ENCODE peak calls at places on chromosome 21, in four cellular contexts. P is GDM1; Y is AG08395; V is stimulated activated CD8-positive, alpha-beta memory T cell treated with anti-CD3 and anti-CD28 coated beads, Interleukin-2, amount 100 ng/mL, for 48 hours. L is an unnamed sample.

GRCh38 chr21:42590431-42591131 is 62.8 kb upstream of the PDE9A start:
- DNase-seq in V (no peak), P (peak), Y (no peak), L (no peak)

GRCh38 chr21:35925497-35925896 is 134.8 kb downstream of the SETD4 start:
- DNase-seq in V (no peak), Y (peak), P (no peak), L (no peak)

GRCh38 chr21:28587748-28588147 is 404.9 kb downstream of the LTN1 start:
- DNase-seq in V (no peak), Y (peak), P (no peak), L (no peak)

GRCh38 chr21:44093761-44094160 is 13.4 kb upstream of the PWP2 start:
- DNase-seq in Y (no peak), P (no peak), V (no peak), L (no peak)

GRCh38 chr21:37593015-37593414 is 226.4 kb downstream of the DYRK1A start:
- DNase-seq in V (no peak), P (no peak), Y (no peak), L (no peak)

GRCh38 chr21:41815652-41816582 is 49.1 kb upstream of the RIPK4 start:
- DNase-seq in Y (no peak), P (no peak), V (no peak), L (no peak)

GRCh38 chr21:43278359-43278758 is 109.6 kb downstream of the CRYAA start:
- DNase-seq in Y (no peak), V (no peak), P (no peak), L (no peak)

GRCh38 chr21:46478910-46479309 is 20.2 kb downstream of the DIP2A start:
- DNase-seq in V (no peak), Y (no peak), P (no peak), L (no peak)

GRCh38 chr21:43967981-43968380 is 44.1 kb upstream of the TRAPPC10 start:
- DNase-seq in Y (no peak), V (no peak), P (no peak), L (no peak)

GRCh38 chr21:42036313-42036712 is 26.2 kb upstream of the ZBTB21 start:
- DNase-seq in Y (no peak), V (no peak), P (no peak), L (no peak)